ENCODE peak calls at places on chromosomes 11 and 22, in ten cellular contexts. Y is stomach, M is transverse colon, C is GM12891, Q is upper lobe of left lung, L is endothelial cell of umbilical vein, K is HL-60, S is HCT116, E is prostate gland, O is H1. J is an unnamed sample.

GRCh38 chr11:42311944-42312343 is 852.5 kb upstream of the LRRC4C start:
- DNase-seq in Y (no peak), M (no peak), C (no peak), Q (no peak), L (no peak), K (no peak), S (no peak), E (no peak), O (no peak), J (no peak)

GRCh38 chr11:23988381-23989006 is 508.4 kb upstream of the LUZP2 start:
- DNase-seq in Y (no peak), M (no peak), C (no peak), Q (no peak), L (peak; percentile 29), K (no peak), S (no peak), E (no peak), O (no peak), J (no peak)

GRCh38 chr22:30191049-30191701 is 55.4 kb downstream of the LIF start:
- DNase-seq in Y (no peak), M (no peak), C (no peak), Q (no peak), L (no peak), K (no peak), S (no peak), E (no peak), O (no peak), J (no peak)

GRCh38 chr11:3747704-3748103 is 49.6 kb downstream of the NUP98 start:
- DNase-seq in Y (no peak), M (no peak), C (no peak), Q (no peak), L (no peak), K (peak; percentile 17), S (no peak), E (no peak), O (no peak), J (no peak)

GRCh38 chr11:36364551-36364950 is 68.5 kb downstream of the PRR5L start:
- DNase-seq in Y (no peak), M (peak; percentile 57), C (no peak), Q (no peak), L (no peak), K (no peak), S (no peak), E (no peak), O (no peak), J (no peak)

GRCh38 chr11:37861671-37862070 is 1263.6 kb upstream of the RAG2 start:
- DNase-seq in Y (no peak), M (no peak), C (no peak), Q (no peak), L (no peak), K (no peak), S (no peak), E (no peak), O (no peak), J (no peak)

GRCh38 chr11:111841370-111842053 is 29.9 kb downstream of the ALG9 start:
- DNase-seq in Y (peak; percentile 93), M (peak; percentile 91), C (peak; percentile 43), Q (no peak), L (peak; percentile 86), K (peak; percentile 33), S (peak; percentile 64), E (peak; percentile 93), O (peak; percentile 94), J (peak; percentile 95)

GRCh38 chr11:124069429-124070401 is 28.6 kb upstream of the OR10G7 start:
- DNase-seq in Y (no peak), M (peak; percentile 36), C (no peak), Q (peak; percentile 13), L (peak; percentile 72), K (peak; percentile 26), S (peak; percentile 42), E (no peak), O (peak; percentile 77), J (peak; percentile 86)

GRCh38 chr11:117972589-117973445 is 13.4 kb upstream of the IL10RA start:
- DNase-seq in Y (no peak), M (no peak), C (no peak), Q (no peak), L (peak; percentile 95), K (no peak), S (no peak), E (peak; percentile 46), O (no peak), J (no peak)
- TF ChIP-seq POLR2AphosphoS5 in Y (no peak), M (no peak), C (no peak), Q (no peak), L (peak; percentile 44), K (no peak), S (no peak), E (peak; percentile 58), O (no peak), J (no peak)

GRCh38 chr11:122882189-122882808 is at the start of gene JHY:
- DNase-seq in Y (no peak), M (no peak), C (no peak), Q (no peak), L (no peak), K (no peak), S (no peak), E (no peak), O (no peak), J (peak; percentile 78)

GRCh38 chr11:122888162-122888561 is 5.6 kb downstream of the JHY start:
- DNase-seq in Y (no peak), M (no peak), C (no peak), Q (no peak), L (no peak), K (no peak), S (no peak), E (no peak), O (no peak), J (no peak)

GRCh38 chr11:122879785-122880184 is 2.8 kb upstream of the JHY start:
- DNase-seq in Y (no peak), M (no peak), C (no peak), Q (no peak), L (no peak), K (no peak), S (no peak), E (no peak), O (peak; percentile 50), J (peak; percentile 77)

GRCh38 chr11:122883682-122883981 is 1.1 kb downstream of the JHY start:
- DNase-seq in Y (no peak), M (no peak), C (no peak), Q (no peak), L (no peak), K (no peak), S (no peak), E (no peak), O (no peak), J (no peak)

DNA sequence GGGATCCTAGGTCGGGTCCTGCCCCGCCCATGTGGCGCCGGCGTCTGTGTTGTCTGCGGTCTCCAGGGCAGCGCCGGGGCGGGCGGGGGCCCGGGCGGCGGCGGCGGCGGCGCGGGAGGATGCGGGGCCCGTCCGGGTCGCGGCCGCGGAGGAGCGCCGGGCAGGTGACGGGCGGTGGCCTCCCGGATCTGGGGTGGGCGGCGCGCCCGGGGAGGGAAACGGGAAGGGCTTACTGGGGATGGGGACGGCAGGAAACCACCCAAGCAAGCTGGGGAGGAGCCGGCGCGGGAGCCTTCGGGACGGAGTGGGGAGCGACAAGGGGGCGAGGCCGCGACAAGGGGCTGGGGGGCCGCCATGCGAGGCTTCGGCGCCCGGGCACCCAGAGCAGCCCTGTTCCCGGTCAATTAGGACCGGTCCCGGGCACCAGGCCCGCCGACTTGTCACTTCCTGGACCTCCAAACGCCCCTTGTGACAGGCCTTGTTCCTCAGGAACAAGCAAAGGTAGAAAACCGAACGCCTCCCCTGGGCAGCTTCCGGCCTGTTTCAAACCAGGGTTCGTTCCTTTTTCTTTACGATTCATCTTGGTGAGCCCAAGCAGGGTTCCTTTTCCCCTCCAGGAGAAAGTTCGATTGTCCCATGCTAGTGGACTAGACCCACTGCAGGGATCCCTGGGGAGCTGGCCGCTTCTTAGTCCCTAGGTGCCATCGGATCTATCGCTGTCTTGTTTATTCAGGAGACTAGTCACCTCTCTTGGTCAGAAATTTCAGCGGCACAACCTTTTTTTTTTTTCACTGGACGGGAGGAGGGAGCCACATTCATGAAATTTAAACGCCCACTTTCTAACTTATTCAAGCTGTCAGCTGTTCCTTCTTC is 486 bp downstream of the JHY start:
- DNase-seq in Y (peak; percentile 49), M (peak; percentile 74), C (peak; percentile 35), Q (peak; percentile 95), L (peak; percentile 50), K (peak; percentile 36), S (peak; percentile 68), E (peak; percentile 25), O (peak; percentile 78), J (peak; percentile 77)
- TF ChIP-seq POLR2AphosphoS5 in Y (no peak), M (no peak), C (no peak), Q (no peak), L (no peak), K (no peak), S (peak; percentile 51), E (no peak), O (no peak), J (no peak)

GRCh38 chr11:72828081-72828567 is 13.9 kb downstream of the ATG16L2 start:
- DNase-seq in Y (no peak), M (no peak), C (no peak), Q (no peak), L (no peak), K (no peak), S (no peak), E (no peak), O (no peak), J (no peak)

GRCh38 chr11:72824811-72825505 is 10.7 kb downstream of the ATG16L2 start:
- DNase-seq in Y (no peak), M (no peak), C (no peak), Q (peak; percentile 48), L (no peak), K (no peak), S (no peak), E (no peak), O (no peak), J (no peak)

GRCh38 chr11:72825661-72826060 is 11.4 kb downstream of the ATG16L2 start:
- DNase-seq in Y (no peak), M (no peak), C (no peak), Q (no peak), L (no peak), K (no peak), S (no peak), E (no peak), O (no peak), J (no peak)

GRCh38 chr11:72826942-72827480 is 12.8 kb downstream of the ATG16L2 start:
- DNase-seq in Y (no peak), M (no peak), C (no peak), Q (no peak), L (no peak), K (no peak), S (no peak), E (no peak), O (no peak), J (no peak)

GRCh38 chr11:72826191-72826941 is 12.2 kb downstream of the ATG16L2 start:
- DNase-seq in Y (no peak), M (no peak), C (no peak), Q (no peak), L (no peak), K (no peak), S (no peak), E (no peak), O (no peak), J (no peak)
- TF ChIP-seq POLR2AphosphoS5 in Y (no peak), M (no peak), C (peak; percentile 17), Q (no peak), L (no peak), K (no peak), S (no peak), E (no peak), O (no peak), J (no peak)

GRCh38 chr11:12859872-12860657 is 149.1 kb upstream of the RASSF10 start:
- DNase-seq in Y (no peak), M (no peak), C (no peak), Q (no peak), L (no peak), K (no peak), S (no peak), E (no peak), O (no peak), J (no peak)

GRCh38 chr11:12860827-12861226 is 148.3 kb upstream of the RASSF10 start:
- DNase-seq in Y (no peak), M (no peak), C (no peak), Q (no peak), L (no peak), K (no peak), S (no peak), E (no peak), O (no peak), J (no peak)

GRCh38 chr11:12863605-12864121 is 145.5 kb upstream of the RASSF10 start:
- DNase-seq in Y (no peak), M (no peak), C (no peak), Q (no peak), L (no peak), K (no peak), S (no peak), E (no peak), O (no peak), J (no peak)

GRCh38 chr11:12864316-12865156 is 144.6 kb upstream of the RASSF10 start:
- DNase-seq in Y (peak; percentile 52), M (no peak), C (no peak), Q (no peak), L (peak; percentile 97), K (no peak), S (no peak), E (peak; percentile 48), O (no peak), J (peak; percentile 99)

GRCh38 chr11:12862761-12863469 is 146.2 kb upstream of the RASSF10 start:
- DNase-seq in Y (no peak), M (peak; percentile 44), C (no peak), Q (peak; percentile 22), L (peak; percentile 64), K (no peak), S (no peak), E (peak; percentile 25), O (peak; percentile 63), J (peak; percentile 92)
- TF ChIP-seq POLR2AphosphoS5 in Y (no peak), M (peak; percentile 44), C (no peak), Q (no peak), L (no peak), K (no peak), S (no peak), E (peak; percentile 25), O (peak; percentile 81), J (peak; percentile 25)

J was measured in GM23338.